ENCODE peak calls at places on chromosomes 12 and 14, in five cellular contexts. One of them, this sample, is unnamed. For H3K27me3 and H3K36me3, the result is how much of the 10 kb centered on the place peaks cover.

GRCh38 chr12:63919758-63920157 is 75.3 kb downstream of the SRGAP1 start:
- DNase-seq in cardiac muscle cell: no peak
- DNase-seq in tibial artery: no peak
- DNase-seq in transverse colon: no peak
- DNase-seq in pancreas: no peak
- DNase-seq in this sample: no peak

GRCh38 chr12:122845865-122846621 is 10.8 kb downstream of the HIP1R start:
- DNase-seq in cardiac muscle cell: no peak
- DNase-seq in tibial artery: no peak
- DNase-seq in transverse colon: no peak
- DNase-seq in pancreas: peak
- DNase-seq in this sample: no peak

GRCh38 chr12:74337951-74338350 is 199.7 kb upstream of the ATXN7L3B start:
- DNase-seq in cardiac muscle cell: no peak
- DNase-seq in tibial artery: no peak
- DNase-seq in transverse colon: no peak
- DNase-seq in pancreas: no peak
- DNase-seq in this sample: no peak

GRCh38 chr14:69152181-69152943 is 557 bp downstream of the DCAF5 start:
- DNase-seq in cardiac muscle cell: peak
- DNase-seq in tibial artery: peak
- DNase-seq in transverse colon: peak
- DNase-seq in pancreas: no peak
- DNase-seq in this sample: no peak

GRCh38 chr12:24535334-24536019 is 413.4 kb downstream of the BCAT1 start:
- DNase-seq in cardiac muscle cell: no peak
- DNase-seq in tibial artery: no peak
- DNase-seq in transverse colon: no peak
- DNase-seq in pancreas: no peak
- DNase-seq in this sample: no peak

GRCh38 chr14:91167380-91167770 is 53.5 kb downstream of the DGLUCY start:
- DNase-seq in cardiac muscle cell: no peak
- DNase-seq in tibial artery: no peak
- DNase-seq in transverse colon: no peak
- DNase-seq in pancreas: peak
- DNase-seq in this sample: no peak

GRCh38 chr14:96086032-96086431 is 46.9 kb downstream of the C14orf132 start:
- DNase-seq in cardiac muscle cell: no peak
- DNase-seq in tibial artery: peak
- DNase-seq in transverse colon: no peak
- DNase-seq in pancreas: no peak
- DNase-seq in this sample: no peak

GRCh38 chr14:89137514-89138163 is 279.4 kb downstream of the FOXN3 start:
- DNase-seq in cardiac muscle cell: no peak
- DNase-seq in tibial artery: peak
- DNase-seq in transverse colon: no peak
- DNase-seq in pancreas: peak
- DNase-seq in this sample: no peak

GRCh38 chr12:107448198-107448597 is 237.4 kb upstream of the PWP1 start:
- DNase-seq in cardiac muscle cell: no peak
- DNase-seq in tibial artery: no peak
- DNase-seq in transverse colon: peak
- DNase-seq in pancreas: no peak
- DNase-seq in this sample: no peak

GRCh38 chr12:126994599-126994998 is 1272.4 kb upstream of the TMEM132C start:
- DNase-seq in cardiac muscle cell: no peak
- DNase-seq in tibial artery: no peak
- DNase-seq in transverse colon: no peak
- DNase-seq in pancreas: no peak
- DNase-seq in this sample: no peak

GRCh38 chr12:102421801-102422583 is 58.4 kb downstream of the IGF1 start:
- DNase-seq in cardiac muscle cell: no peak
- DNase-seq in tibial artery: no peak
- DNase-seq in transverse colon: no peak
- DNase-seq in pancreas: no peak
- DNase-seq in this sample: no peak

GRCh38 chr14:36701144-36701543 is 39.5 kb downstream of the PAX9 start:
- DNase-seq in cardiac muscle cell: no peak
- DNase-seq in tibial artery: no peak
- DNase-seq in transverse colon: no peak
- DNase-seq in pancreas: no peak
- DNase-seq in this sample: no peak

GRCh38 chr12:56724660-56724988 is 475 bp downstream of the NACA start:
- DNase-seq in cardiac muscle cell: peak
- DNase-seq in tibial artery: no peak
- DNase-seq in transverse colon: no peak
- DNase-seq in pancreas: no peak
- DNase-seq in this sample: no peak

GRCh38 chr14:69755299-69755698 is 11.6 kb upstream of the SRSF5 start:
- DNase-seq in cardiac muscle cell: no peak
- DNase-seq in tibial artery: no peak
- DNase-seq in transverse colon: peak
- DNase-seq in pancreas: no peak
- DNase-seq in this sample: no peak

GRCh38 chr12:108599948-108600701 is 2.2 kb upstream of the TMEM119 start:
- DNase-seq in cardiac muscle cell: no peak
- DNase-seq in tibial artery: no peak
- DNase-seq in transverse colon: no peak
- DNase-seq in pancreas: no peak
- DNase-seq in this sample: no peak

GRCh38 chr14:90539496-90539775 is 142.6 kb downstream of the CALM1 start:
- DNase-seq in cardiac muscle cell: no peak
- DNase-seq in tibial artery: no peak
- DNase-seq in transverse colon: no peak
- DNase-seq in pancreas: no peak
- DNase-seq in this sample: no peak

GRCh38 chr12:77842430-77842829 is 11.7 kb downstream of the NAV3 start:
- DNase-seq in cardiac muscle cell: no peak
- DNase-seq in tibial artery: no peak
- DNase-seq in transverse colon: no peak
- DNase-seq in pancreas: no peak
- DNase-seq in this sample: no peak

GRCh38 chr14:102775855-102776760 is 1.1 kb upstream of the TRAF3 start:
- DNase-seq in cardiac muscle cell: peak
- DNase-seq in tibial artery: no peak
- DNase-seq in transverse colon: peak
- DNase-seq in pancreas: peak
- DNase-seq in this sample: peak

GRCh38 chr12:79001404-79001803 is 136.8 kb downstream of the SYT1 start:
- DNase-seq in cardiac muscle cell: no peak
- DNase-seq in tibial artery: no peak
- DNase-seq in transverse colon: no peak
- DNase-seq in pancreas: no peak
- DNase-seq in this sample: no peak

GRCh38 chr12:8637666-8638065 is 25.0 kb downstream of the MFAP5 start:
- DNase-seq in cardiac muscle cell: no peak
- DNase-seq in tibial artery: no peak
- DNase-seq in transverse colon: no peak
- DNase-seq in pancreas: no peak
- DNase-seq in this sample: no peak

GRCh38 chr12:8639936-8640335 is 22.7 kb downstream of the MFAP5 start:
- DNase-seq in cardiac muscle cell: no peak
- DNase-seq in tibial artery: no peak
- DNase-seq in transverse colon: no peak
- DNase-seq in pancreas: no peak
- DNase-seq in this sample: no peak

GRCh38 chr12:8636581-8636980 is 23.9 kb upstream of the AICDA start:
- DNase-seq in cardiac muscle cell: no peak
- DNase-seq in tibial artery: no peak
- DNase-seq in transverse colon: no peak
- DNase-seq in pancreas: no peak
- DNase-seq in this sample: no peak

GRCh38 chr12:8638951-8639350 is 23.7 kb downstream of the MFAP5 start:
- DNase-seq in cardiac muscle cell: no peak
- DNase-seq in tibial artery: no peak
- DNase-seq in transverse colon: no peak
- DNase-seq in pancreas: no peak
- DNase-seq in this sample: no peak

GRCh38 chr12:8637244-8637643 is 24.6 kb upstream of the AICDA start:
- DNase-seq in cardiac muscle cell: no peak
- DNase-seq in tibial artery: no peak
- DNase-seq in transverse colon: no peak
- DNase-seq in pancreas: no peak
- DNase-seq in this sample: no peak
- TF ChIP-seq CTCF in cardiac muscle cell: no peak
- TF ChIP-seq CTCF in tibial artery: no peak
- TF ChIP-seq CTCF in transverse colon: no peak
- TF ChIP-seq CTCF in pancreas: no peak
- TF ChIP-seq CTCF in this sample: no peak

GRCh38 chr14:100901391-100902183 is 1.9 kb downstream of the RTL1 start:
- DNase-seq in cardiac muscle cell: no peak
- DNase-seq in tibial artery: peak
- DNase-seq in transverse colon: no peak
- DNase-seq in pancreas: peak
- DNase-seq in this sample: no peak
- H3K27me3 ChIP-seq in cardiac muscle cell: under half
- H3K27me3 ChIP-seq in tibial artery: half or more
- H3K27me3 ChIP-seq in transverse colon: half or more
- H3K27me3 ChIP-seq in pancreas: under half
- H3K27me3 ChIP-seq in this sample: under half

DNA sequence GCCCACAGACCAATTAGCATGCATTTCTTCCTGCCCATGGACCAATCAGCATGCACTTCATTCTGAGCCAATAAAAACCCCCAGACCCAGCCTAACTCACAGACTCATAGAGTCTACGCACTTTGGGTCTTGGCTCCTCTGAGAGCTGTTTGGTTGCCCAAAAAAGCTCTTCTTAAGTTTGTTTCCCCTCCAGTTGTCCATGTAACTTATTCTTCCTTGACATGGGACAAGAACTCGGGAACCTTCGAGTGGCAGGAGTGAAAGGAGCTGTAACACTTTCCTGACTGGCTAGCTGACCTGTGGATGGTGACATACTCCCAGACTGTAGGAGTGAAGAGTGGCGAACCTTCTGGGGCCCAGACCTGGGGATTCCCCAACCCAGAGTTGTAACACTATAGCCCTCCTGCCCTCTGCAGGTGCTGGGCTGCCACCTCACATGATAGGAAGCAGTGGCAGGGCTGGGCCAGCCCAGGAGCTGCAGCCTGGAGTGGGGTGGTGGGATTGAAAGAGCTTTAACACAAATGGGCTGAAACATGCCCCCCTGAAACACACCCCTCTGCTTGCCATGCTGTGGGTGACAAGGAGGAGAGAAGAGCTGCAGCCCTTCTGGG is 4.4 kb upstream of the BTBD7 start:
- DNase-seq in cardiac muscle cell: no peak
- DNase-seq in tibial artery: no peak
- DNase-seq in transverse colon: no peak
- DNase-seq in pancreas: no peak
- DNase-seq in this sample: no peak
- H3K36me3 ChIP-seq in cardiac muscle cell: under half
- H3K36me3 ChIP-seq in tibial artery: under half
- H3K36me3 ChIP-seq in transverse colon: under half
- H3K36me3 ChIP-seq in pancreas: under half
- H3K36me3 ChIP-seq in this sample: under half

DNA sequence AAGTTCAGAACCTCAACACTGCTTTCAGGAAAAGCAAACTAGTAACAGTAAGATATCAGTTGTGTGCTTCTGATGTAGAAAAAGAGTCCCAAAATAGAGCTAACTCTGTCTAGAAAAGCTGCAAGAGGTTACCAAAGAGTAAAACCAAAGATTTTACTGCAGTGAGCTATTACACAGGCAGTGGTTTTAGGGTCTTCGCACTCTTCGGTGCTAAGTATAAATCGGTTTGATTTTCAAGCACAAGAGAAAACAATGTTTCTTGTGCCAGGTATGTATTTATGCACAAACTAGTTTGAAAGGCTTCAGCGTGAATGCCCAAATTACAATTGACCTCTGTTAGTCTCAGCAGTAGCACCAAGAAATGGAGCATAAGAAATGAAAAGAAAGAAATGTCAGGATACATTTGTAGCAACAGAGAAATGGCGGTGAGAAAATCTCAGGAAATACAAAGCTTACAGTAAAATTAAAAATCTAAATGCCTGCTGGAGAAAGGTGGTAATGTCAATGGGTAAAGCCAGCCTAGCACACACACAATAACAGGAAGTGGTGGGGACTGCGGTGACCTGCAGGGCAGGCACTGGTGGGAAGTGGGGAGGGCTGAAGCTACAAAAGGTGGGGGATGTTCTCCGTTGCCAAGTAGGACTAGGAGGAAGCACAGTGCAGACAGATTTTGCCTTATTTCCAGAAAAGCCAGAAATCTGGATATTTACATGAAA is 18.0 kb upstream of the DYRK2 start:
- DNase-seq in cardiac muscle cell: no peak
- DNase-seq in tibial artery: no peak
- DNase-seq in transverse colon: peak
- DNase-seq in pancreas: no peak
- DNase-seq in this sample: peak
- TF ChIP-seq CTCF in cardiac muscle cell: no peak
- TF ChIP-seq CTCF in tibial artery: no peak
- TF ChIP-seq CTCF in transverse colon: no peak
- TF ChIP-seq CTCF in pancreas: no peak
- TF ChIP-seq CTCF in this sample: no peak

GRCh38 chr12:2490746-2491145 is 304.0 kb upstream of the FKBP4 start:
- DNase-seq in cardiac muscle cell: no peak
- DNase-seq in tibial artery: no peak
- DNase-seq in transverse colon: no peak
- DNase-seq in pancreas: no peak
- DNase-seq in this sample: no peak
- H3K27me3 ChIP-seq in cardiac muscle cell: under half
- H3K27me3 ChIP-seq in tibial artery: under half
- H3K27me3 ChIP-seq in transverse colon: under half
- H3K27me3 ChIP-seq in pancreas: under half
- H3K27me3 ChIP-seq in this sample: under half

GRCh38 chr12:117024961-117025480 is 74.2 kb downstream of the TESC start:
- DNase-seq in cardiac muscle cell: no peak
- DNase-seq in tibial artery: no peak
- DNase-seq in transverse colon: no peak
- DNase-seq in pancreas: no peak
- DNase-seq in this sample: no peak
- H3K36me3 ChIP-seq in cardiac muscle cell: under half
- H3K36me3 ChIP-seq in tibial artery: under half
- H3K36me3 ChIP-seq in transverse colon: under half
- H3K36me3 ChIP-seq in pancreas: under half
- H3K36me3 ChIP-seq in this sample: under half

DNA sequence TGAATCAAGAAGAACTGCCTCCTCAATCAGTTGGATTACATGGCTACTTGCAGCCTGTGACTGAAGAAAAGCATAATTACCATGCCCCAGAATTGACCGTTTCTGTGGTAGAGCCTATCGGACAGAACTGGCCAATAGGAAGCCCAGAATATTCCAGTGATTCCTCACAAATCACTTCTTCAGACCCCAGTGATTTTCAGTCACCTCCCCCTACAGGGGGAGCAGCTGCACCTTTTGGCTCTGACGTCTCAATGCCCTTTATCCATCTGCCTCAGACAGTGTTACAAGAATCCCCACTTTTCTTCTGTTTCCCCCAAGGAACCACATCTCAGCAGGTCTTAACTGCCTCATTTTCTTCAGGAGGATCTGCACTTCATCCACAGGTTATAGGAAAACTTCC is 80.8 kb downstream of the RAD52 start:
- DNase-seq in cardiac muscle cell: no peak
- DNase-seq in tibial artery: no peak
- DNase-seq in transverse colon: no peak
- DNase-seq in pancreas: no peak
- DNase-seq in this sample: no peak
- TF ChIP-seq CTCF in cardiac muscle cell: peak
- TF ChIP-seq CTCF in tibial artery: no peak
- TF ChIP-seq CTCF in transverse colon: no peak
- TF ChIP-seq CTCF in pancreas: no peak
- TF ChIP-seq CTCF in this sample: peak

GRCh38 chr14:94562019-94562418 is 777 bp downstream of the SERPINA4 start:
- DNase-seq in cardiac muscle cell: no peak
- DNase-seq in tibial artery: peak
- DNase-seq in transverse colon: no peak
- DNase-seq in pancreas: no peak
- DNase-seq in this sample: no peak
- H3K27me3 ChIP-seq in cardiac muscle cell: under half
- H3K27me3 ChIP-seq in tibial artery: under half
- H3K27me3 ChIP-seq in transverse colon: under half
- H3K27me3 ChIP-seq in pancreas: under half
- H3K27me3 ChIP-seq in this sample: under half

This sample was measured in GM06990.